ENCODE peak calls at places on chromosomes 7 and 10, in ten cellular contexts. V is IMR-90, J is right lobe of liver, X is body of pancreas, W is uterus, Y is ovary, B is heart left ventricle, P is A549, Z is thyroid gland, R is HCT116. F is an unnamed sample. For H3K4me1, the result is how much of the 10 kb centered on the place peaks cover.

GRCh38 chr10:91162050-91162494 is 58.4 kb upstream of the PCGF5 start:
- DNase-seq in Z (no peak), X (no peak), P (peak), V (peak), W (no peak), B (no peak), R (no peak), Y (no peak), J (no peak), F (no peak)

GRCh38 chr7:30470163-30470770 is 8.3 kb downstream of the NOD1 start:
- DNase-seq in W (no peak), Y (peak), X (peak), R (no peak), Z (peak), P (peak), V (peak), J (no peak), B (peak), F (no peak)

GRCh38 chr10:50637003-50637579 is 13.3 kb upstream of the SGMS1 start:
- DNase-seq in Y (no peak), X (no peak), B (no peak), R (no peak), P (no peak), J (no peak), V (peak), W (no peak), Z (no peak), F (no peak)

GRCh38 chr7:95357623-95358022 is 33.3 kb upstream of the PON1 start:
- DNase-seq in X (no peak), P (no peak), B (no peak), R (no peak), V (no peak), Z (no peak), J (no peak), W (no peak), Y (no peak), F (no peak)

GRCh38 chr7:76002822-76003221 is 8.4 kb upstream of the TMEM120A start:
- DNase-seq in X (no peak), R (no peak), V (no peak), W (no peak), Y (no peak), Z (no peak), P (no peak), B (no peak), J (no peak), F (no peak)

GRCh38 chr10:132605390-132605789 is 67.8 kb downstream of the INPP5A start:
- DNase-seq in Z (no peak), W (no peak), P (no peak), R (no peak), B (no peak), Y (no peak), J (no peak), X (no peak), V (no peak), F (no peak)

GRCh38 chr10:3095373-3096139 is 28.2 kb downstream of the PFKP start:
- DNase-seq in Z (no peak), V (peak), R (peak), B (no peak), W (peak), J (no peak), Y (peak), P (peak), X (no peak), F (peak)

GRCh38 chr7:41148521-41148951 is 554.4 kb downstream of the INHBA start:
- DNase-seq in B (no peak), V (peak), Y (no peak), X (no peak), J (no peak), W (no peak), R (peak), P (peak), Z (no peak), F (peak)

GRCh38 chr7:105773030-105773460 is 103.4 kb downstream of the ATXN7L1 start:
- DNase-seq in P (no peak), X (no peak), V (no peak), W (no peak), R (no peak), J (no peak), B (no peak), Y (no peak), Z (no peak), F (no peak)

GRCh38 chr7:105768898-105769507 is 107.4 kb downstream of the ATXN7L1 start:
- DNase-seq in Y (no peak), W (no peak), X (no peak), P (no peak), V (no peak), J (no peak), Z (no peak), B (no peak), R (no peak), F (no peak)

GRCh38 chr7:105766421-105767191 is 109.8 kb downstream of the ATXN7L1 start:
- DNase-seq in Y (no peak), B (no peak), J (no peak), W (no peak), P (no peak), X (no peak), R (no peak), V (peak), Z (no peak), F (no peak)

GRCh38 chr7:105768117-105768516 is 108.3 kb downstream of the ATXN7L1 start:
- DNase-seq in P (no peak), Z (no peak), Y (no peak), X (no peak), R (no peak), J (no peak), W (no peak), B (no peak), V (no peak), F (no peak)

GRCh38 chr7:105769951-105770628 is 106.3 kb downstream of the ATXN7L1 start:
- DNase-seq in X (no peak), W (no peak), R (peak), Y (no peak), B (no peak), Z (no peak), V (peak), P (no peak), J (no peak), F (no peak)
- H3K4me1 ChIP-seq in X (under half), W (under half), R (under half), Y (under half), B (under half), Z (under half), V (under half), P (under half), J (under half), F (under half)

DNA sequence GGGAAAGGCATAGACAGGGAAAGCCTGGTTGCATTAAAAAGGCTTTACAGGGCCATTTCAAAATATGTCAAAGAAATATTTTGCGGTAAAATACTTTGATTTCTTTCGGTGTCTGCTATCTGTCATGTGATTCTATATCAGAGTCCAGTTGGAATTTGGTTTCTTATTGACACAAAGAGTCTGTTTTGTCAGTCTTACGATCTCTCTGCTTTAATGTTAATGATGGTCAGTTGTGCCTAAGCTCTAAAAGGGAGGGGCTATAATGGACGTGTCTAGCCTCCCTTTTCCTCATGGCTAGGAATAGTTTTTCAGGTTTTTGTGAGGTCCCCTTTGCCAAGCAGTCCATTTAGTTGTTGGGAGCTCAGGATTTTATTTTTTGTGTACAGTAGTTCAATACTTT is 31.5 kb downstream of the ORC5 start:
- DNase-seq in R (no peak), W (no peak), Y (no peak), X (no peak), Z (no peak), V (no peak), B (no peak), P (no peak), J (no peak), F (no peak)
- TF ChIP-seq POLR2A in R (no peak), W (no peak), Y (no peak), X (no peak), Z (no peak), V (no peak), B (no peak), P (no peak), J (no peak), F (no peak)

GRCh38 chr10:48696535-48696873 is 11.8 kb downstream of the WDFY4 start:
- DNase-seq in V (no peak), J (no peak), R (no peak), Y (no peak), B (no peak), X (no peak), Z (no peak), W (no peak), P (no peak), F (no peak)
- H3K4me1 ChIP-seq in V (under half), J (under half), R (under half), Y (under half), B (under half), X (under half), Z (under half), W (under half), P (under half), F (under half)

DNA sequence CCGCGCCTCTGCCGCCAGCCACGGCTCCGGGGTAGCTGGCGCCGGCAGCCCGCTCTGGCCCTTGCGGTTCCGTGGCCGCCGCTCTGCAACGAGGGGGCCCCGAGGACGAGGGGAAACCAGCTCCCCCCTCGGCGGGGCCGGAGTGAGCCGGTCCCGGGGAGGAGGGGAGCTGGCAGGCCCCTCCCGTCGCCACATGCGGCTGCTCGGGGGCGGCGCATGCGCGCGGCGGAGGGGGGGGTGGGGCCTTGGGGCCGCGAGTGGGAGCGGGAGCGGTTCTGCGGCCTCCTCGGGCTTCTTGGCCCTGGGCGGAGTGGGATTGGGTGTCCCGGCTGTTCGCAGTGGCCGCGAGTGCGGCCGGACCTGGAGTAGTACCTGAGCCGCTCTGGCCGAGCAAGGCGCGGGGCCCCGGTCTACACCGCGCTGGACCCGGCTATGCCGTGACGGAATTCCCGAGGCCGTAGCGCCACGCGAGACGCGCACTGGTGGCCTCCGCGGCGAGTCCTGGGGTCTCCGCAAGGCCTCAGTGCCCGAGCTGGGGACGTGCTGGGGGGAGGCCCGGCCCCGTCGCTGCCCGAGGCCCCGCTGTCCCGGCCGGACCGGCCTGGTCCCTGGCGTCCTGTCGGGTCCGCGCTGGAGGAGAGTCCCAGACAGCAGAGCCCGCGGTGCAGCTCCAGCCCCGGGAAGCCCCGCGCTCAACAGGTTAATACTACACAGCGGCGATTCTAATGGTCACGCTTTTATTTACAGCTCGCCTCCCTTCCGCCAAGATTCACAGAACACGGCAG is 483 bp upstream of the PAXIP1 start:
- DNase-seq in X (peak), B (peak), J (peak), Z (peak), W (peak), Y (peak), P (peak), V (peak), R (peak), F (peak)
- TF ChIP-seq POLR2A in X (peak), B (no peak), J (peak), Z (peak), W (peak), Y (peak), P (peak), V (no peak), R (peak), F (peak)